ENCODE peak calls at places on chromosome 1, in seven cellular contexts. R is iris pigment epithelial cell, Z is NCI-H1417, J is T47D, I is AG09309, A is tibial nerve, N is KBM-7. M is an unnamed sample.

GRCh38 chr1:176691251-176692228 is 228.6 kb downstream of the PAPPA2 start:
- DNase-seq in R (peak), Z (peak), J (peak), I (peak), A (peak), N (peak), M (peak)

GRCh38 chr1:94801919-94802546 is 18.1 kb upstream of the SLC44A3 start:
- DNase-seq in R (peak), Z (peak), J (peak), I (peak), A (no peak), N (peak), M (no peak)

GRCh38 chr1:26288311-26288941 is 8.5 kb downstream of the SH3BGRL3 start:
- DNase-seq in R (peak), Z (no peak), J (no peak), I (no peak), A (no peak), N (peak), M (no peak)

GRCh38 chr1:224340711-224341384 is 10.9 kb upstream of the NVL start:
- DNase-seq in R (peak), Z (no peak), J (peak), I (no peak), A (no peak), N (no peak), M (peak)

GRCh38 chr1:88740784-88741183 is 56.7 kb downstream of the PKN2 start:
- DNase-seq in R (peak), Z (no peak), J (no peak), I (no peak), A (no peak), N (no peak), M (no peak)

GRCh38 chr1:52238887-52239707 is 97.2 kb downstream of the ZFYVE9 start:
- DNase-seq in R (peak), Z (no peak), J (no peak), I (no peak), A (no peak), N (no peak), M (no peak)

GRCh38 chr1:31264790-31265386 is 25.2 kb upstream of the NKAIN1 start:
- DNase-seq in R (no peak), Z (no peak), J (no peak), I (no peak), A (no peak), N (no peak), M (no peak)

GRCh38 chr1:205032512-205032911 is 10.5 kb upstream of the CNTN2 start:
- DNase-seq in R (no peak), Z (no peak), J (no peak), I (no peak), A (no peak), N (no peak), M (no peak)

GRCh38 chr1:174874337-174875053 is 125.3 kb upstream of the CACYBP start:
- DNase-seq in R (no peak), Z (peak), J (peak), I (no peak), A (no peak), N (no peak), M (no peak)

M was measured in left cardiac atrium.